ENCODE peak calls at places on chromosomes 13 and 19, in ten cellular contexts. C, D, K, L, S, M, Y, B, V and J are unnamed samples.

GRCh38 chr19:1389033-1389940 is 5.6 kb downstream of the NDUFS7 start:
- DNase-seq in L (no peak), K (no peak), D (no peak), V (no peak), S (no peak), C (no peak), M (no peak), B (no peak), Y (no peak), J (no peak)

GRCh38 chr13:41766439-41766838 is 194.5 kb downstream of the VWA8 start:
- DNase-seq in S (no peak), V (no peak), D (no peak), L (no peak), M (no peak), K (no peak), C (no peak), Y (no peak), B (no peak), J (no peak)

GRCh38 chr19:49884109-49884508 is 6.6 kb downstream of the TBC1D17 start:
- DNase-seq in B (no peak), M (no peak), D (peak; percentile 54), L (no peak), K (no peak), V (no peak), C (no peak), Y (no peak), S (no peak), J (no peak)

GRCh38 chr19:38190061-38190460 is 34.0 kb downstream of the DPF1 start:
- DNase-seq in D (no peak), V (no peak), K (no peak), L (no peak), C (no peak), M (no peak), B (no peak), Y (peak; percentile 59), S (no peak), J (no peak)

GRCh38 chr13:51125495-51126226 is 14.6 kb upstream of the C13orf42 start:
- DNase-seq in C (peak; percentile 56), V (peak; percentile 24), M (peak; percentile 17), S (no peak), K (peak; percentile 45), B (peak; percentile 23), D (peak; percentile 61), Y (peak; percentile 67), L (peak; percentile 63), J (peak; percentile 52)

GRCh38 chr13:31207630-31208549 is 8.1 kb downstream of the B3GLCT start:
- DNase-seq in L (no peak), M (no peak), D (peak; percentile 66), B (peak; percentile 82), K (no peak), S (no peak), V (no peak), Y (no peak), C (peak; percentile 58), J (no peak)

GRCh38 chr13:48043789-48044503 is 6.4 kb downstream of the NUDT15 start:
- DNase-seq in K (no peak), M (no peak), L (no peak), D (no peak), B (peak; percentile 42), S (no peak), Y (no peak), C (peak; percentile 62), V (no peak), J (no peak)

GRCh38 chr19:46431824-46432223 is 3.1 kb upstream of the PNMA8C start:
- DNase-seq in V (no peak), L (no peak), M (no peak), D (no peak), B (no peak), C (no peak), K (no peak), Y (peak; percentile 17), S (no peak), J (no peak)

GRCh38 chr13:108957369-108958012 is 328.1 kb downstream of the MYO16 start:
- DNase-seq in K (peak; percentile 73), S (no peak), V (peak; percentile 59), B (peak; percentile 75), M (no peak), Y (no peak), D (no peak), C (peak; percentile 77), L (no peak), J (no peak)

GRCh38 chr19:38742296-38742695 is 2.0 kb downstream of the CAPN12 start:
- DNase-seq in C (no peak), S (no peak), M (no peak), K (no peak), L (no peak), Y (no peak), V (no peak), B (no peak), D (no peak), J (no peak)

GRCh38 chr13:24512208-24513068 is at the start of gene PARP4:
- DNase-seq in S (peak; percentile 60), D (peak; percentile 85), B (peak; percentile 57), Y (peak; percentile 78), M (peak; percentile 89), L (peak; percentile 90), V (peak; percentile 60), K (peak; percentile 80), C (peak; percentile 75), J (peak; percentile 86)

GRCh38 chr19:33098023-33098652 is 17.2 kb downstream of the GPATCH1 start:
- DNase-seq in M (no peak), C (no peak), V (no peak), L (no peak), B (no peak), D (no peak), Y (no peak), S (no peak), K (no peak), J (no peak)

GRCh38 chr13:108193806-108194205 is 21.5 kb downstream of the LIG4 start:
- DNase-seq in K (peak; percentile 55), S (no peak), C (no peak), B (no peak), V (no peak), Y (no peak), M (no peak), L (no peak), D (no peak), J (no peak)

GRCh38 chr19:12222980-12223630 is 60.2 kb downstream of the ZNF136 start:
- DNase-seq in K (no peak), S (no peak), L (no peak), B (no peak), M (no peak), Y (no peak), C (no peak), D (no peak), V (no peak), J (no peak)

GRCh38 chr13:110493161-110493593 is 68.3 kb downstream of the RAB20 start:
- DNase-seq in Y (no peak), V (no peak), M (no peak), D (no peak), L (no peak), C (no peak), K (no peak), B (no peak), S (no peak), J (no peak)

GRCh38 chr13:73045036-73045435 is 13.8 kb upstream of the KLF5 start:
- DNase-seq in B (no peak), K (no peak), V (no peak), S (no peak), M (no peak), Y (no peak), L (no peak), D (no peak), C (no peak), J (no peak)

GRCh38 chr19:7869453-7869909 is 4.7 kb downstream of the PRR36 start:
- DNase-seq in Y (peak; percentile 81), B (no peak), C (peak; percentile 25), V (no peak), M (peak; percentile 81), L (peak; percentile 90), S (no peak), D (peak; percentile 78), K (peak; percentile 77), J (peak; percentile 93)

GRCh38 chr13:98033277-98034247 is 80.1 kb downstream of the IPO5 start:
- DNase-seq in Y (no peak), D (no peak), S (no peak), M (no peak), V (no peak), K (peak; percentile 18), B (peak; percentile 50), C (peak; percentile 61), L (no peak), J (no peak)
- TF ChIP-seq CTCF in Y (no peak), D (no peak), S (peak; percentile 48), M (peak; percentile 33), V (peak; percentile 55), K (no peak), B (peak; percentile 61), C (peak; percentile 39), L (no peak), J (no peak)

DNA sequence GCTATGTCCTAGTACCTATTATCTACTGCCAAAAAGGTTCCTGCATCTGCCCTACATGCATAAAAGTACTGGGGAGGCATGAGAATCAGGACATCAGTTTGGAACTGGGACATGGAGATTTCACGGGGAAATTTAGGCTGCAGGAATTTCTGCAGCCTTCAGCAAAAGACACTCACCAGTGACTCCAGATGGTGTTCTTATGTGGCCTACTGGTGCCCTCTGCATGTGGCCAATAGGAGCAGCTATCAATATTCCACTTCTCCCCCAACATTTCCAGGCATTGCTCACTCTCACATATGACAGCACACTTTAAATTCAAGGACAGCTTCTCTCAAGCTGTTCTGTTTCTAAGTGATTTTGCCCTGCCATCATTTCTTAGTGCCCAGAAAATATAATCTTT is 570.5 kb upstream of the ARGLU1 start:
- DNase-seq in Y (no peak), K (no peak), S (no peak), C (peak; percentile 15), M (no peak), D (no peak), V (no peak), L (no peak), B (no peak), J (no peak)
- TF ChIP-seq CTCF in Y (no peak), K (no peak), S (no peak), C (no peak), M (no peak), D (no peak), V (peak; percentile 0), L (no peak), B (no peak), J (no peak)

GRCh38 chr13:75357576-75358295 is 124.2 kb downstream of the TBC1D4 start:
- DNase-seq in D (no peak), V (no peak), C (peak; percentile 68), L (peak; percentile 75), B (no peak), S (no peak), K (peak; percentile 51), M (no peak), Y (peak; percentile 69), J (peak; percentile 66)
- TF ChIP-seq CTCF in D (peak; percentile 53), V (peak; percentile 73), C (peak; percentile 58), L (peak; percentile 60), B (peak; percentile 67), S (peak; percentile 60), K (peak; percentile 46), M (peak; percentile 77), Y (peak; percentile 79), J (peak; percentile 58)

DNA sequence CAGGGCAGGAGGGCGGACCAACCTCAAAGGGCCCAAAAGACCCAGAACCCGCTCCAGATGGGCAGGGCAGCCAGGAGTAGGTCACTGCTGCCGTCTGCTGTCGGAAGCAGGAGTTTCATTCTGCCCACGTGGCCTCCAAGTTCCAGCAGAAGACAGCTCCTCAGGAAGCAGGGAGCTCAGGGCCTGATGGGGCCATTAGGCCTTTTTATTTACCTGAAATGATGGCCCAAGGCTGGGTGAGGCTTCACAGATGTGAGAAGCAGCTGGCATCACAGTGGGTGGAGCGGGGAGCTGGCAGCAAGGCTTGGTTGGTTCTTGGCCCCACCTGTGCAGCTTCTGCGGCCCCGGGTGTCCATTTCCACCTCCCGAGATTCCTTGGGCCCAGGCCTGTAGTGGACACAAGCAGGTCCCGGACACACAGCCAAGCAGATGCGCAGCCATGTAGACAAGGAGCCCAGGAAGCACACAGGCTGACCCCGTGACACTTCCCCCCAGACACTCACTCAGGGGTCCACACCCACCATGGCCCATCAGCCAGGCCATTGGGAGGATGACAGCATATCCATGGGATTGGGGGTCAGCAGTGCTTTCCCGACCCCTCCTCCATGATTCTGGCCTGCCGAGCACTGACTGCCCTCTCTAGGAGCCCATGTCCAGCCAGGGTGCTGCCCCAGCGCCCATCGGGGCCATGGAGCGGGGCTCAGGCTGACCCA is 26.4 kb downstream of the C13orf46 start:
- DNase-seq in C (peak; percentile 64), B (no peak), K (peak; percentile 73), D (peak; percentile 84), S (no peak), Y (no peak), M (no peak), L (no peak), V (no peak), J (no peak)
- TF ChIP-seq CTCF in C (peak; percentile 66), B (peak; percentile 52), K (peak; percentile 84), D (peak; percentile 61), S (peak; percentile 29), Y (no peak), M (peak; percentile 39), L (peak; percentile 10), V (peak; percentile 69), J (peak; percentile 28)